ENCODE peak calls at places on chromosomes 6 and 20, in ten cellular contexts. K is left ventricle myocardium inferior; R is left lung; Y is IMR-90; G is PC-9; V is CD4-positive, alpha-beta memory T cell; L is pancreas; Q is Karpas-422; J is colonic mucosa; S is tibial nerve. H is an unnamed sample.

GRCh38 chr6:36862848-36863382 is 11.7 kb downstream of the PPIL1 start:
- DNase-seq in R (no peak), Y (no peak), G (no peak), S (no peak), K (no peak), J (no peak), L (no peak), V (no peak), Q (no peak), H (no peak)

GRCh38 chr20:38283236-38283635 is 20.7 kb upstream of the BPI start:
- DNase-seq in V (no peak), Y (no peak), S (no peak), L (no peak), Q (no peak), R (no peak), K (no peak), G (no peak), J (no peak), H (no peak)

GRCh38 chr20:3312940-3313656 is 74.1 kb upstream of the SLC4A11 start:
- DNase-seq in Y (peak; percentile 53), V (no peak), J (no peak), L (peak; percentile 35), Q (peak; percentile 19), R (no peak), K (no peak), G (peak; percentile 54), S (no peak), H (no peak)

GRCh38 chr6:128156315-128157111 is 255.7 kb upstream of the THEMIS start:
- DNase-seq in V (no peak), S (no peak), L (no peak), G (no peak), R (no peak), Q (no peak), Y (no peak), J (no peak), K (no peak), H (no peak)

GRCh38 chr20:51732454-51732791 is 35.8 kb downstream of the ATP9A start:
- DNase-seq in Q (no peak), J (no peak), K (no peak), Y (peak; percentile 67), R (no peak), L (no peak), S (no peak), V (no peak), G (no peak), H (no peak)

GRCh38 chr6:111784423-111784822 is 88.8 kb downstream of the FYN start:
- DNase-seq in R (no peak), V (no peak), Q (no peak), K (no peak), G (no peak), L (no peak), S (no peak), J (no peak), Y (no peak), H (no peak)

GRCh38 chr6:139395891-139396299 is 21.4 kb upstream of the CITED2 start:
- DNase-seq in Y (no peak), K (no peak), R (no peak), J (no peak), V (no peak), Q (no peak), G (no peak), L (no peak), S (no peak), H (no peak)

GRCh38 chr6:139109558-139109957 is 25.3 kb upstream of the HECA start:
- DNase-seq in S (no peak), J (no peak), L (no peak), R (no peak), G (no peak), Q (peak; percentile 80), Y (peak; percentile 12), V (no peak), K (no peak), H (peak; percentile 42)

GRCh38 chr20:64148581-64148980 is 15.7 kb upstream of the MYT1 start:
- DNase-seq in V (no peak), L (no peak), Y (no peak), R (no peak), K (no peak), S (peak; percentile 6), G (no peak), Q (no peak), J (no peak), H (no peak)

GRCh38 chr6:82408952-82409421 is 45.4 kb downstream of the TPBG start:
- DNase-seq in V (no peak), G (no peak), J (no peak), Y (peak; percentile 88), K (no peak), Q (no peak), S (no peak), R (no peak), L (no peak), H (no peak)

GRCh38 chr20:39943336-39943735 is 745.7 kb downstream of the MAFB start:
- DNase-seq in K (no peak), R (no peak), G (no peak), V (no peak), Y (no peak), L (no peak), S (no peak), J (no peak), Q (no peak), H (no peak)

GRCh38 chr6:28296520-28297060 is 15.2 kb downstream of the PGBD1 start:
- DNase-seq in R (no peak), J (no peak), V (no peak), Q (no peak), G (no peak), S (no peak), K (no peak), L (no peak), Y (no peak), H (no peak)

GRCh38 chr20:47727909-47728361 is 57.3 kb downstream of the SULF2 start:
- DNase-seq in Q (no peak), G (no peak), S (no peak), R (no peak), V (no peak), J (no peak), L (no peak), K (no peak), Y (no peak), H (no peak)

GRCh38 chr20:47724910-47725247 is 60.4 kb downstream of the SULF2 start:
- DNase-seq in G (no peak), L (no peak), Y (no peak), S (no peak), R (no peak), Q (no peak), J (no peak), V (no peak), K (no peak), H (no peak)

GRCh38 chr20:47725248-47725973 is 59.9 kb downstream of the SULF2 start:
- DNase-seq in G (peak; percentile 86), L (peak; percentile 70), R (peak; percentile 74), K (peak; percentile 47), S (peak; percentile 57), Y (peak; percentile 73), J (peak; percentile 82), V (peak; percentile 87), Q (peak; percentile 95), H (peak; percentile 87)

GRCh38 chr20:47726632-47727031 is 58.6 kb downstream of the SULF2 start:
- DNase-seq in Q (no peak), J (no peak), R (no peak), Y (no peak), K (no peak), G (no peak), L (no peak), S (no peak), V (no peak), H (no peak)

GRCh38 chr20:47727170-47727880 is 58.0 kb downstream of the SULF2 start:
- DNase-seq in R (peak; percentile 87), V (peak; percentile 91), K (peak; percentile 55), S (no peak), Q (peak; percentile 94), L (no peak), Y (no peak), J (peak; percentile 49), G (no peak), H (peak; percentile 47)
- H3K27ac ChIP-seq in R (peak overlapping the region; percentile 30), V (peak overlapping the region; percentile 67), K (peak overlapping the region; percentile 77), S (no peak overlapping the region), Q (peak overlapping the region; percentile 86), L (no peak overlapping the region), Y (no peak overlapping the region), J (no peak overlapping the region), G (peak overlapping the region; percentile 30), H (peak overlapping the region; percentile 61)

DNA sequence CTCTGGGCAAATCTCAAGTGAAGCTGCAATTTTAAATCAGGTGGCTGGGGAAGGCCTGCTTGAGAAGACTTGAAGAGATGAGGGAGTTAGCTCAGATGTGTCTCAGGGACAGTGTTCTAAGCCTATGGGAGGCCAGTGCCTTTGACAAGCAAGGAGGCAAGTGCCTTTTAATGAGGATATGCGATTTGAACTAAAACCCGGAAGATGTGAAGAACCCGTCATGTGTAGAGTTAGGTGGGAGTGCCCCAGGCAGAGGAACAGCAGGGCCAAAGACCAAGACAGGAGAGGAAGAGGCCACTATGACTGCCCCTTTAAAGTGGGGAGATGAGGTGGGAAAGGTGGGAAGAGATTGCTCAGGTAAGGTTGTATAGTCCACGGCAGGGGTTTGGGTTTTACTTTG is 71.9 kb downstream of the SLX4IP start:
- DNase-seq in S (no peak), R (no peak), Y (no peak), V (no peak), G (no peak), K (no peak), J (no peak), Q (no peak), L (no peak), H (no peak)
- H3K4me1 ChIP-seq in S (peaks cover 58% of the 10 kb centered on the region), R (peaks cover 74% of the 10 kb centered on the region), Y (peaks cover 23% of the 10 kb centered on the region), V (peaks cover 18% of the 10 kb centered on the region), G (peaks cover 13% of the 10 kb centered on the region), K (peaks cover 55% of the 10 kb centered on the region), J (peaks cover 5% of the 10 kb centered on the region), Q (peaks cover 13% of the 10 kb centered on the region), L (peaks cover 14% of the 10 kb centered on the region), H (peaks cover 17% of the 10 kb centered on the region)

DNA sequence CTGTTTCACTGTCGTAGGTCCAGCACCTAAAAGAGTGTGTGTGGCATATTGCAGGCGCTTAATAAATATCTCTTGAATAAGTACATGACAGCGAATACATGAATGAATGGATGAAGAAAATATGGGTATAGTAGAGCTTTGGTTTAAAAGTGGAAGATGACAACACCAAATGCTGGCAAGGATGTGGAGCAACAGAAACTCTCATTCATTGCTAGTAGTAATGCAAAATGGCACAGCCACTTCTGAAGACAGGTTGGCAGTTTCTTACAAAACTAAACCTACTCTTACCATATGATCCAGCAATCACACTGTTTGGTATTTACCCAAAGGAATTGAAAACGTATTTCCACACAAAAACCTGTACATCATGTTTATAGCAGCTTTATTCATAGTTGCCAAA is 36.3 kb upstream of the ARFGEF2 start:
- DNase-seq in Q (no peak), G (no peak), Y (no peak), R (no peak), V (no peak), L (no peak), K (no peak), J (no peak), S (no peak), H (no peak)
- H3K27ac ChIP-seq in Q (no peak overlapping the region), G (no peak overlapping the region), Y (no peak overlapping the region), R (no peak overlapping the region), V (no peak overlapping the region), L (no peak overlapping the region), K (no peak overlapping the region), J (no peak overlapping the region), S (no peak overlapping the region), H (no peak overlapping the region)

DNA sequence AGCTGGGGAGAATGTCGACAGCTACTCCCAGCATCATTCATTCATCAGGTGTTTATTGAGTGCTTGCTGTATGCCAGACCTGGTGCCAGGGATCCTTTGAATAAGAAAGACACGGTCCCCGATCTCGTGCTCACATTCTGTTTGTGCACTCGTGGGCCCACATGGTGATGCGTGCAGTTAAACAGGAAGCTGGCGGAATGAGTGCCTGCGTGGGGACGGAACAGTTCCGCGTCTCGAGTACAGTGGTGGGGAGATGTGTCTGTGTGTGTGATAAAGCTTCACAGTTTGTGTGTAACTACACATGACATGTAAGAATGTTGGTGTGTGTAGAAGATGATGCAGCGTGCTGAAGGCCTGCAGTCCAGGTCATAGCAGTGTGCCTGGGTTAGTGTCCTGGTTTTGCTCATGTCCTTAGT is 6.5 kb downstream of the RBM38 start:
- DNase-seq in R (no peak), Y (no peak), Q (peak; percentile 78), V (peak; percentile 89), G (no peak), K (peak; percentile 12), S (no peak), L (no peak), J (no peak), H (peak; percentile 71)
- H3K4me1 ChIP-seq in R (peaks cover 89% of the 10 kb centered on the region), Y (peaks cover 6% of the 10 kb centered on the region), Q (peaks cover 100% of the 10 kb centered on the region), V (peaks cover 95% of the 10 kb centered on the region), G (no peaks in the 10 kb centered on the region), K (peaks cover 98% of the 10 kb centered on the region), S (peaks cover 61% of the 10 kb centered on the region), L (no peaks in the 10 kb centered on the region), J (peaks cover 41% of the 10 kb centered on the region), H (peaks cover 93% of the 10 kb centered on the region)

H was measured in CD8-positive, alpha-beta T cell.